ENCODE peak calls at places on chromosomes 11 and 22, in six cellular contexts. One of them, this sample, is unnamed. For H3K4me1, the result is how much of the 10 kb centered on the place peaks cover.

GRCh38 chr11:75147191-75147874 is 3.6 kb upstream of the SLCO2B1 start:
- DNase-seq in K562: no peak
- DNase-seq in neural progenitor cell: no peak
- DNase-seq in right lobe of liver: no peak
- DNase-seq in sigmoid colon: peak
- DNase-seq in tibial artery: no peak
- DNase-seq in this sample: no peak

GRCh38 chr11:58286249-58286648 is 18.2 kb upstream of the OR10W1 start:
- DNase-seq in K562: no peak
- DNase-seq in neural progenitor cell: peak
- DNase-seq in right lobe of liver: no peak
- DNase-seq in sigmoid colon: no peak
- DNase-seq in tibial artery: no peak
- DNase-seq in this sample: no peak

GRCh38 chr11:62705401-62705800 is 1.8 kb downstream of the BSCL2 start:
- DNase-seq in K562: peak
- DNase-seq in neural progenitor cell: no peak
- DNase-seq in right lobe of liver: peak
- DNase-seq in sigmoid colon: no peak
- DNase-seq in tibial artery: no peak
- DNase-seq in this sample: no peak

GRCh38 chr11:111063711-111064110 is 181.8 kb upstream of the POU2AF2 start:
- DNase-seq in K562: no peak
- DNase-seq in neural progenitor cell: peak
- DNase-seq in right lobe of liver: no peak
- DNase-seq in sigmoid colon: no peak
- DNase-seq in tibial artery: no peak
- DNase-seq in this sample: no peak

GRCh38 chr11:128302425-128303186 is 284.8 kb downstream of the ETS1 start:
- DNase-seq in K562: no peak
- DNase-seq in neural progenitor cell: no peak
- DNase-seq in right lobe of liver: no peak
- DNase-seq in sigmoid colon: no peak
- DNase-seq in tibial artery: no peak
- DNase-seq in this sample: no peak

GRCh38 chr11:44963948-44964347 is 13.3 kb upstream of the TP53I11 start:
- DNase-seq in K562: no peak
- DNase-seq in neural progenitor cell: no peak
- DNase-seq in right lobe of liver: no peak
- DNase-seq in sigmoid colon: no peak
- DNase-seq in tibial artery: no peak
- DNase-seq in this sample: no peak

GRCh38 chr11:75285776-75286360 is 45.3 kb downstream of the TPBGL start:
- DNase-seq in K562: no peak
- DNase-seq in neural progenitor cell: no peak
- DNase-seq in right lobe of liver: no peak
- DNase-seq in sigmoid colon: no peak
- DNase-seq in tibial artery: no peak
- DNase-seq in this sample: no peak

GRCh38 chr11:29009426-29009825 is 901.2 kb downstream of the METTL15 start:
- DNase-seq in K562: no peak
- DNase-seq in neural progenitor cell: no peak
- DNase-seq in right lobe of liver: no peak
- DNase-seq in sigmoid colon: no peak
- DNase-seq in tibial artery: no peak
- DNase-seq in this sample: no peak

GRCh38 chr11:81005595-81005994 is 1564.8 kb upstream of the TENM4 start:
- DNase-seq in K562: no peak
- DNase-seq in neural progenitor cell: no peak
- DNase-seq in right lobe of liver: no peak
- DNase-seq in sigmoid colon: no peak
- DNase-seq in tibial artery: no peak
- DNase-seq in this sample: no peak

GRCh38 chr22:20203142-20204099 is 52.6 kb upstream of the CCDC188 start:
- DNase-seq in K562: peak
- DNase-seq in neural progenitor cell: peak
- DNase-seq in right lobe of liver: peak
- DNase-seq in sigmoid colon: no peak
- DNase-seq in tibial artery: peak
- DNase-seq in this sample: no peak

GRCh38 chr22:46674906-46675305 is 54.7 kb downstream of the GRAMD4 start:
- DNase-seq in K562: no peak
- DNase-seq in neural progenitor cell: no peak
- DNase-seq in right lobe of liver: no peak
- DNase-seq in sigmoid colon: no peak
- DNase-seq in tibial artery: no peak
- DNase-seq in this sample: no peak
- H3K4me1 ChIP-seq in K562: under half
- H3K4me1 ChIP-seq in neural progenitor cell: under half
- H3K4me1 ChIP-seq in right lobe of liver: under half
- H3K4me1 ChIP-seq in sigmoid colon: under half
- H3K4me1 ChIP-seq in tibial artery: under half
- H3K4me1 ChIP-seq in this sample: under half

DNA sequence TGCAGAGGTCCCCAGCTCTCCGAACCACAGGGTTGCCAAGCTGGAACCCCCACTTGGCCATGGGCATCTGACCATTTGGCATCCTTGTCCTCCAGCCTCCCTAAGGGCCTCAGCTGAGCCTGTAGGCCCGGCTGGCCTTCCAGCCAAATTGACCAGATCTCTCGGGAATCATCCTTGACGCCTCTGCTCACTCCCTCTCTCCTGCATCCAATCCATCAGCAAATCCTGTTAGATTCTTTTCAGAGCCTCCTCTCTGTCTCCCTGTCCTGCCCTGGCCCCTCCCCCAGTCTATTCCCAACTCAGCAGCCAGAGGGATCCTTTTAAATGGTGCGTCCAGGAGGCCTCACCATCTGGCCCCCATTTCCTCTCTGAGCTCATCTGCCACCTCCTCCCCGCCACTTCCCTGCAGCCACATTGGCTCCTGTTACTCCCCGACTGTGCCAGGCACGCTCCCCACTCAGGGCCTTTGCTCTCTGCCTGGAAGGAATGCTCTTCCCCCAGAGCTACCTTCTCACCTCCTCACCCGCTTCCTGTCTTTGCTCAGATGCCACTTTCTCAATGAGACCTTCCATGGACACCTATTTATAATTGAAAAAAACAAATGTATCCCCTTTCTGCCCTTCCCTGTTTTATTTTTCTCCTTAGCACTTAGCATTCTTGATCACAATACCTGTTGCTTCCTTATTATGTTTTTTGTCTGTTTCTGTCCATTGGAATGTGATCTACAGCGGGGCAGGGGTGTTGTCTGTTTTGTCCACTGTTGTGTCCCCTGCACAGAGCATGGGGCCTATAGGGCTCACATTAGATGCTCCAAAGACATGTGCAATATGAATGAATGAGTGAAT is 78.1 kb downstream of the NFAM1 start:
- DNase-seq in K562: no peak
- DNase-seq in neural progenitor cell: peak
- DNase-seq in right lobe of liver: no peak
- DNase-seq in sigmoid colon: no peak
- DNase-seq in tibial artery: no peak
- DNase-seq in this sample: no peak
- TF ChIP-seq CTCF in K562: no peak
- TF ChIP-seq CTCF in neural progenitor cell: peak
- TF ChIP-seq CTCF in right lobe of liver: no peak
- TF ChIP-seq CTCF in sigmoid colon: no peak
- TF ChIP-seq CTCF in tibial artery: no peak
- TF ChIP-seq CTCF in this sample: no peak

GRCh38 chr11:65776710-65777141 is 4.0 kb downstream of the AP5B1 start:
- DNase-seq in K562: no peak
- DNase-seq in neural progenitor cell: no peak
- DNase-seq in right lobe of liver: no peak
- DNase-seq in sigmoid colon: peak
- DNase-seq in tibial artery: peak
- DNase-seq in this sample: no peak

GRCh38 chr11:65778901-65779668 is 1.7 kb downstream of the AP5B1 start:
- DNase-seq in K562: no peak
- DNase-seq in neural progenitor cell: no peak
- DNase-seq in right lobe of liver: no peak
- DNase-seq in sigmoid colon: peak
- DNase-seq in tibial artery: no peak
- DNase-seq in this sample: no peak

GRCh38 chr11:65778431-65778900 is 2.3 kb downstream of the AP5B1 start:
- DNase-seq in K562: no peak
- DNase-seq in neural progenitor cell: no peak
- DNase-seq in right lobe of liver: no peak
- DNase-seq in sigmoid colon: peak
- DNase-seq in tibial artery: peak
- DNase-seq in this sample: no peak

GRCh38 chr11:65777241-65777640 is 3.5 kb downstream of the AP5B1 start:
- DNase-seq in K562: no peak
- DNase-seq in neural progenitor cell: no peak
- DNase-seq in right lobe of liver: no peak
- DNase-seq in sigmoid colon: peak
- DNase-seq in tibial artery: peak
- DNase-seq in this sample: no peak

DNA sequence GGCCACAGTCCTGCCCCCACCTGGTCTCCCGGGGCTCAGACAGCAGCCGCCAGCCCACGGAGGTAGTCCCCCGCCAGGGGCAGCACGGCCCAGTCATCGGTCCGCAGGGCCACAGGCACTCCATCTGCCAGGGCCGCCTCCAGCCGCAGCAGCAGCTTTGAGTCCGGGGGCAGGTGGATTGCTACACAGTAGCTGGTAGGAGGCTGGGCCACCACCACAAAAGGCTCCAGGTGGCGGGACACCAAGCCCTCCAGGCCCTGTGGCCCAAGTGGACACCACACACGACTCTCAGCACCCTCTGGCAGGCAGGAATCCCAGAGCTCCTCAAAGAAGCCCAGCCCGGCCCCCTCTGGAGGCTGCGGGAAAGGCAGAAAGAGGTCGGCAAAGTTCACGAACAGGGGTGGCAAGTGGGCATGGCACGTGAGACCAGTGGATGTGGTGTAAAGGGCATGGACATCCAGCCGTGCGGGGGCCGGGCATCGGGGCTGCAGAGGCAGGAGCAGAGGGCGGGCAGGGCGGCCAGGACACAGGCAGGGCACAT is 2.9 kb downstream of the AP5B1 start:
- DNase-seq in K562: no peak
- DNase-seq in neural progenitor cell: no peak
- DNase-seq in right lobe of liver: no peak
- DNase-seq in sigmoid colon: peak
- DNase-seq in tibial artery: peak
- DNase-seq in this sample: no peak
- H3K4me1 ChIP-seq in K562: under half
- H3K4me1 ChIP-seq in neural progenitor cell: under half
- H3K4me1 ChIP-seq in right lobe of liver: under half
- H3K4me1 ChIP-seq in sigmoid colon: under half
- H3K4me1 ChIP-seq in tibial artery: under half
- H3K4me1 ChIP-seq in this sample: under half

DNA sequence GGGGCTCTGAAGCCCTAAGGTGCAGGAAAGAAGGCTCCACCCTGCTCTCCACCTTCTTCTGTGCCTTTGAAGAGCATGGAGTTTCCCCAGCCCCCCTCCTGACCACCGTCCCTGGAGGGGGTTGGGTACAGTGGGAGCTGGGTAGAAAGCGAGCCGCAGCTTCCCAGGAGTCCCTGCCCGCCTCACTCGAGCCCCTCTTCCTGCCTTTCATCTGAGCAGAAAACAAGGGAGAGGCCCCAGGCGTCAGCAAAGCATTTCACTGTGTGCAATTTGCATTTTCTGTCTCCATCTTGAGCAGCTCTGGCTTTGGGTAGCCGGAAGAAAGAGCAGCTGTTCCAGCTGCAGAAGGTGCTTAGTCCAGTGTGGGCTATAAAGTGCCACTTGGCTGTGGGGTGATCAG is 229.7 kb downstream of the CEP164 start:
- DNase-seq in K562: no peak
- DNase-seq in neural progenitor cell: no peak
- DNase-seq in right lobe of liver: no peak
- DNase-seq in sigmoid colon: no peak
- DNase-seq in tibial artery: no peak
- DNase-seq in this sample: no peak
- TF ChIP-seq CTCF in K562: no peak
- TF ChIP-seq CTCF in neural progenitor cell: no peak
- TF ChIP-seq CTCF in right lobe of liver: no peak
- TF ChIP-seq CTCF in sigmoid colon: no peak
- TF ChIP-seq CTCF in tibial artery: no peak
- TF ChIP-seq CTCF in this sample: no peak